ENCODE peak calls at places on chromosomes 12 and 14, in nine cellular contexts. Y, S, U, P, F, Z, O, K and A are unnamed samples.
A peak's percentile ranks its signal among the peaks of the same experiment; 100 is the strongest.

GRCh38 chr12:8948711-8949524 is 527 bp downstream of the M6PR start:
- DNase-seq in Z (peak; percentile 59), Y (no peak), U (peak; percentile 36), K (peak; percentile 67), S (peak; percentile 42), P (no peak), F (peak; percentile 20), O (peak; percentile 73), A (no peak)

GRCh38 chr12:45415393-45415817 is 199.5 kb downstream of the ANO6 start:
- DNase-seq in O (no peak), Z (peak; percentile 99), K (peak; percentile 91), U (peak; percentile 97), S (peak; percentile 87), Y (no peak), P (peak; percentile 60), F (peak; percentile 98), A (peak; percentile 73)

GRCh38 chr12:49208661-49209060 is 19.8 kb upstream of the TUBA1A start:
- DNase-seq in U (no peak), P (no peak), Z (no peak), F (no peak), S (no peak), O (peak; percentile 49), Y (no peak), K (no peak), A (no peak)

GRCh38 chr12:67413577-67413976 is 144.4 kb downstream of the CAND1 start:
- DNase-seq in Z (no peak), P (no peak), S (no peak), F (no peak), Y (no peak), K (no peak), U (no peak), O (no peak), A (no peak)

GRCh38 chr14:39023939-39024871 is 78.8 kb downstream of the SEC23A start:
- DNase-seq in S (no peak), O (peak; percentile 75), U (no peak), K (no peak), Z (no peak), Y (peak; percentile 23), F (no peak), P (no peak), A (no peak)

GRCh38 chr14:23442721-23443356 is 7.4 kb upstream of the MYH7 start:
- DNase-seq in Y (no peak), F (no peak), O (no peak), K (no peak), Z (no peak), S (no peak), U (no peak), P (no peak), A (no peak)

GRCh38 chr12:2868986-2869385 is 8.0 kb downstream of the FOXM1 start:
- DNase-seq in K (no peak), F (peak; percentile 53), Z (no peak), Y (no peak), U (peak; percentile 14), O (no peak), P (no peak), S (peak; percentile 54), A (no peak)

GRCh38 chr12:113812431-113813228 is 153.5 kb downstream of the RBM19 start:
- DNase-seq in U (no peak), O (no peak), Z (no peak), K (no peak), Y (no peak), P (no peak), S (no peak), F (no peak), A (no peak)

GRCh38 chr14:60102389-60102788 is 10.7 kb downstream of the PCNX4 start:
- DNase-seq in F (peak; percentile 83), U (peak; percentile 89), Y (no peak), Z (peak; percentile 61), S (peak; percentile 30), O (no peak), K (peak; percentile 89), P (no peak), A (no peak)

GRCh38 chr12:110245278-110245868 is 35.7 kb upstream of the ATP2A2 start:
- DNase-seq in O (peak; percentile 63), K (no peak), S (no peak), F (no peak), Z (no peak), P (peak; percentile 56), Y (no peak), U (no peak), A (no peak)

GRCh38 chr12:15966426-15966825 is 55.3 kb downstream of the DERA start:
- DNase-seq in F (peak; percentile 55), Y (no peak), P (no peak), K (peak; percentile 17), Z (no peak), S (peak; percentile 12), U (no peak), O (no peak), A (no peak)

GRCh38 chr12:124174406-124174805 is 120.5 kb upstream of the RFLNA start:
- DNase-seq in K (peak; percentile 58), O (no peak), F (peak; percentile 71), U (no peak), S (no peak), P (no peak), Z (peak; percentile 34), Y (no peak), A (no peak)

GRCh38 chr12:84738481-84738972 is 174.1 kb downstream of the SLC6A15 start:
- DNase-seq in K (peak; percentile 40), O (no peak), Z (peak; percentile 79), S (no peak), Y (no peak), P (no peak), F (peak; percentile 38), U (peak; percentile 88), A (no peak)

GRCh38 chr14:49959822-49960408 is 67.0 kb downstream of the ARF6 start:
- DNase-seq in O (no peak), U (no peak), F (no peak), K (no peak), Y (peak; percentile 68), S (no peak), P (peak; percentile 45), Z (no peak), A (peak; percentile 46)

GRCh38 chr12:95996034-95996658 is at the start of gene HAL:
- DNase-seq in Z (no peak), O (no peak), S (no peak), P (no peak), U (no peak), F (no peak), K (peak; percentile 54), Y (no peak), A (no peak)

GRCh38 chr12:131985145-131985875 is 35.6 kb downstream of the EP400 start:
- DNase-seq in Y (no peak), P (no peak), F (no peak), O (no peak), S (no peak), Z (no peak), K (no peak), U (no peak), A (no peak)

GRCh38 chr12:26112703-26113147 is 12.1 kb downstream of the BHLHE41 start:
- DNase-seq in K (no peak), F (no peak), Z (no peak), P (no peak), O (no peak), S (no peak), U (no peak), Y (peak; percentile 79), A (no peak)

GRCh38 chr12:128140551-128140950 is 126.4 kb upstream of the TMEM132C start:
- DNase-seq in S (no peak), U (no peak), P (no peak), O (no peak), F (no peak), K (no peak), Y (no peak), Z (no peak), A (no peak)

GRCh38 chr14:32576088-32576795 is 247.1 kb downstream of the AKAP6 start:
- DNase-seq in U (peak; percentile 80), K (peak; percentile 79), S (peak; percentile 32), Y (peak; percentile 64), O (peak; percentile 67), F (peak; percentile 69), P (peak; percentile 28), Z (no peak), A (peak; percentile 53)

GRCh38 chr12:114684098-114684869 is at the start of gene TBX3:
- DNase-seq in K (peak; percentile 99), O (peak; percentile 99), Y (peak; percentile 98), F (peak; percentile 100), Z (peak; percentile 98), P (peak; percentile 77), U (peak; percentile 99), S (peak; percentile 96), A (peak; percentile 95)

GRCh38 chr14:100158566-100159106 is 809 bp downstream of the DEGS2 start:
- DNase-seq in P (no peak), U (no peak), Z (no peak), O (no peak), F (no peak), S (no peak), K (no peak), Y (no peak), A (no peak)

GRCh38 chr12:53550595-53550994 is 43.3 kb upstream of the NPFF start:
- DNase-seq in U (no peak), S (no peak), P (no peak), Y (no peak), K (peak; percentile 43), Z (no peak), F (peak; percentile 71), O (no peak), A (no peak)